ENCODE peak calls at places on chromosomes 7 and 10, in ten cellular contexts. One of them, this sample, is unnamed.

GRCh38 chr7:142485617-142486226 is 227.9 kb upstream of the PRSS58 start:
- DNase-seq in AG09309: no peak
- DNase-seq in activated CD8-positive, alpha-beta T cell treated with anti-CD3 and anti-CD28 coated beads for 36 hours: peak
- DNase-seq in left ventricle myocardium inferior: no peak
- DNase-seq in chondrocyte: no peak
- DNase-seq in AG10803: no peak
- DNase-seq in HepG2: no peak
- DNase-seq in neural crest cell: no peak
- DNase-seq in uterus: no peak
- DNase-seq in fibroblast of lung: no peak
- DNase-seq in this sample: no peak

GRCh38 chr10:44962870-44963738 is 3.5 kb downstream of the RASSF4 start:
- DNase-seq in AG09309: no peak
- DNase-seq in fibroblast of lung: no peak
- DNase-seq in left ventricle myocardium inferior: no peak
- DNase-seq in activated CD8-positive, alpha-beta T cell treated with anti-CD3 and anti-CD28 coated beads for 36 hours: no peak
- DNase-seq in AG10803: no peak
- DNase-seq in uterus: no peak
- DNase-seq in neural crest cell: no peak
- DNase-seq in chondrocyte: no peak
- DNase-seq in HepG2: peak
- DNase-seq in this sample: no peak

GRCh38 chr10:119575506-119575905 is 21.3 kb downstream of the TIAL1 start:
- DNase-seq in left ventricle myocardium inferior: no peak
- DNase-seq in chondrocyte: no peak
- DNase-seq in fibroblast of lung: peak
- DNase-seq in neural crest cell: no peak
- DNase-seq in HepG2: no peak
- DNase-seq in activated CD8-positive, alpha-beta T cell treated with anti-CD3 and anti-CD28 coated beads for 36 hours: peak
- DNase-seq in uterus: no peak
- DNase-seq in AG10803: peak
- DNase-seq in AG09309: no peak
- DNase-seq in this sample: no peak

GRCh38 chr7:95901006-95901405 is 128.7 kb downstream of the DYNC1I1 start:
- DNase-seq in left ventricle myocardium inferior: no peak
- DNase-seq in AG09309: no peak
- DNase-seq in uterus: no peak
- DNase-seq in fibroblast of lung: no peak
- DNase-seq in AG10803: no peak
- DNase-seq in HepG2: no peak
- DNase-seq in neural crest cell: no peak
- DNase-seq in chondrocyte: no peak
- DNase-seq in activated CD8-positive, alpha-beta T cell treated with anti-CD3 and anti-CD28 coated beads for 36 hours: no peak
- DNase-seq in this sample: no peak

GRCh38 chr7:89554209-89554608 is 600.1 kb upstream of the STEAP1 start:
- DNase-seq in AG10803: no peak
- DNase-seq in left ventricle myocardium inferior: no peak
- DNase-seq in HepG2: no peak
- DNase-seq in AG09309: no peak
- DNase-seq in activated CD8-positive, alpha-beta T cell treated with anti-CD3 and anti-CD28 coated beads for 36 hours: no peak
- DNase-seq in fibroblast of lung: no peak
- DNase-seq in neural crest cell: no peak
- DNase-seq in uterus: no peak
- DNase-seq in chondrocyte: no peak
- DNase-seq in this sample: no peak

GRCh38 chr10:17220652-17221100 is 7.4 kb upstream of the VIM start:
- DNase-seq in activated CD8-positive, alpha-beta T cell treated with anti-CD3 and anti-CD28 coated beads for 36 hours: no peak
- DNase-seq in AG09309: no peak
- DNase-seq in left ventricle myocardium inferior: no peak
- DNase-seq in AG10803: peak
- DNase-seq in HepG2: no peak
- DNase-seq in uterus: no peak
- DNase-seq in neural crest cell: no peak
- DNase-seq in fibroblast of lung: no peak
- DNase-seq in chondrocyte: no peak
- DNase-seq in this sample: no peak

GRCh38 chr7:38057829-38058228 is 120.2 kb upstream of the STARD3NL start:
- DNase-seq in activated CD8-positive, alpha-beta T cell treated with anti-CD3 and anti-CD28 coated beads for 36 hours: no peak
- DNase-seq in AG09309: no peak
- DNase-seq in fibroblast of lung: no peak
- DNase-seq in uterus: no peak
- DNase-seq in left ventricle myocardium inferior: no peak
- DNase-seq in neural crest cell: no peak
- DNase-seq in AG10803: no peak
- DNase-seq in HepG2: no peak
- DNase-seq in chondrocyte: no peak
- DNase-seq in this sample: no peak

GRCh38 chr10:110305767-110306451 is 1.2 kb upstream of the SMNDC1 start:
- DNase-seq in chondrocyte: no peak
- DNase-seq in fibroblast of lung: peak
- DNase-seq in left ventricle myocardium inferior: no peak
- DNase-seq in uterus: peak
- DNase-seq in AG09309: peak
- DNase-seq in AG10803: peak
- DNase-seq in neural crest cell: peak
- DNase-seq in HepG2: peak
- DNase-seq in activated CD8-positive, alpha-beta T cell treated with anti-CD3 and anti-CD28 coated beads for 36 hours: peak
- DNase-seq in this sample: no peak

GRCh38 chr7:36387437-36388345 is 2.0 kb upstream of the ANLN start:
- DNase-seq in chondrocyte: no peak
- DNase-seq in fibroblast of lung: no peak
- DNase-seq in uterus: no peak
- DNase-seq in left ventricle myocardium inferior: no peak
- DNase-seq in HepG2: no peak
- DNase-seq in neural crest cell: no peak
- DNase-seq in AG10803: no peak
- DNase-seq in AG09309: no peak
- DNase-seq in activated CD8-positive, alpha-beta T cell treated with anti-CD3 and anti-CD28 coated beads for 36 hours: no peak
- DNase-seq in this sample: no peak

GRCh38 chr7:50558380-50559051 is 6.7 kb downstream of the DDC start:
- DNase-seq in HepG2: no peak
- DNase-seq in activated CD8-positive, alpha-beta T cell treated with anti-CD3 and anti-CD28 coated beads for 36 hours: no peak
- DNase-seq in neural crest cell: no peak
- DNase-seq in AG10803: no peak
- DNase-seq in chondrocyte: no peak
- DNase-seq in uterus: no peak
- DNase-seq in AG09309: no peak
- DNase-seq in fibroblast of lung: peak
- DNase-seq in left ventricle myocardium inferior: no peak
- DNase-seq in this sample: no peak

GRCh38 chr7:55075464-55075971 is 56.7 kb downstream of the EGFR start:
- DNase-seq in HepG2: no peak
- DNase-seq in chondrocyte: no peak
- DNase-seq in left ventricle myocardium inferior: peak
- DNase-seq in fibroblast of lung: no peak
- DNase-seq in AG10803: peak
- DNase-seq in activated CD8-positive, alpha-beta T cell treated with anti-CD3 and anti-CD28 coated beads for 36 hours: no peak
- DNase-seq in AG09309: no peak
- DNase-seq in uterus: peak
- DNase-seq in neural crest cell: no peak
- DNase-seq in this sample: no peak

GRCh38 chr7:23181684-23182553 is at the start of gene NUP42:
- DNase-seq in fibroblast of lung: peak
- DNase-seq in AG09309: peak
- DNase-seq in uterus: peak
- DNase-seq in chondrocyte: peak
- DNase-seq in HepG2: peak
- DNase-seq in neural crest cell: peak
- DNase-seq in AG10803: peak
- DNase-seq in activated CD8-positive, alpha-beta T cell treated with anti-CD3 and anti-CD28 coated beads for 36 hours: peak
- DNase-seq in left ventricle myocardium inferior: peak
- DNase-seq in this sample: peak

GRCh38 chr7:28986723-28987122 is 28.6 kb upstream of the TRIL start:
- DNase-seq in fibroblast of lung: peak
- DNase-seq in AG09309: peak
- DNase-seq in HepG2: no peak
- DNase-seq in uterus: peak
- DNase-seq in neural crest cell: no peak
- DNase-seq in left ventricle myocardium inferior: no peak
- DNase-seq in AG10803: peak
- DNase-seq in activated CD8-positive, alpha-beta T cell treated with anti-CD3 and anti-CD28 coated beads for 36 hours: no peak
- DNase-seq in chondrocyte: no peak
- DNase-seq in this sample: no peak

GRCh38 chr10:100907773-100908172 is 5.0 kb upstream of the SLF2 start:
- DNase-seq in left ventricle myocardium inferior: no peak
- DNase-seq in fibroblast of lung: peak
- DNase-seq in AG10803: no peak
- DNase-seq in uterus: no peak
- DNase-seq in chondrocyte: no peak
- DNase-seq in activated CD8-positive, alpha-beta T cell treated with anti-CD3 and anti-CD28 coated beads for 36 hours: no peak
- DNase-seq in AG09309: no peak
- DNase-seq in HepG2: no peak
- DNase-seq in neural crest cell: no peak
- DNase-seq in this sample: no peak

GRCh38 chr7:24980695-24981543 is 941 bp upstream of the OSBPL3 start:
- DNase-seq in HepG2: no peak
- DNase-seq in AG10803: peak
- DNase-seq in AG09309: no peak
- DNase-seq in fibroblast of lung: peak
- DNase-seq in chondrocyte: no peak
- DNase-seq in uterus: peak
- DNase-seq in activated CD8-positive, alpha-beta T cell treated with anti-CD3 and anti-CD28 coated beads for 36 hours: peak
- DNase-seq in neural crest cell: no peak
- DNase-seq in left ventricle myocardium inferior: no peak
- DNase-seq in this sample: peak

GRCh38 chr7:24981544-24981951 is 1.6 kb upstream of the OSBPL3 start:
- DNase-seq in left ventricle myocardium inferior: peak
- DNase-seq in AG10803: peak
- DNase-seq in HepG2: no peak
- DNase-seq in AG09309: no peak
- DNase-seq in neural crest cell: peak
- DNase-seq in chondrocyte: no peak
- DNase-seq in activated CD8-positive, alpha-beta T cell treated with anti-CD3 and anti-CD28 coated beads for 36 hours: peak
- DNase-seq in fibroblast of lung: peak
- DNase-seq in uterus: peak
- DNase-seq in this sample: peak

GRCh38 chr7:24979863-24980694 is at the start of gene OSBPL3:
- DNase-seq in AG10803: peak
- DNase-seq in uterus: peak
- DNase-seq in left ventricle myocardium inferior: peak
- DNase-seq in activated CD8-positive, alpha-beta T cell treated with anti-CD3 and anti-CD28 coated beads for 36 hours: peak
- DNase-seq in HepG2: peak
- DNase-seq in chondrocyte: peak
- DNase-seq in fibroblast of lung: peak
- DNase-seq in neural crest cell: peak
- DNase-seq in AG09309: peak
- DNase-seq in this sample: peak

GRCh38 chr7:24979470-24979862 is 512 bp downstream of the OSBPL3 start:
- DNase-seq in AG10803: peak
- DNase-seq in uterus: peak
- DNase-seq in left ventricle myocardium inferior: peak
- DNase-seq in HepG2: peak
- DNase-seq in neural crest cell: peak
- DNase-seq in chondrocyte: no peak
- DNase-seq in activated CD8-positive, alpha-beta T cell treated with anti-CD3 and anti-CD28 coated beads for 36 hours: peak
- DNase-seq in AG09309: no peak
- DNase-seq in fibroblast of lung: peak
- DNase-seq in this sample: peak

GRCh38 chr7:24982917-24983316 is 2.9 kb upstream of the OSBPL3 start:
- DNase-seq in activated CD8-positive, alpha-beta T cell treated with anti-CD3 and anti-CD28 coated beads for 36 hours: no peak
- DNase-seq in AG10803: no peak
- DNase-seq in fibroblast of lung: no peak
- DNase-seq in chondrocyte: no peak
- DNase-seq in neural crest cell: no peak
- DNase-seq in uterus: no peak
- DNase-seq in left ventricle myocardium inferior: no peak
- DNase-seq in HepG2: peak
- DNase-seq in AG09309: no peak
- DNase-seq in this sample: no peak
- TF ChIP-seq CTCF in activated CD8-positive, alpha-beta T cell treated with anti-CD3 and anti-CD28 coated beads for 36 hours: peak
- TF ChIP-seq CTCF in AG10803: peak
- TF ChIP-seq CTCF in fibroblast of lung: peak
- TF ChIP-seq CTCF in chondrocyte: peak
- TF ChIP-seq CTCF in neural crest cell: peak
- TF ChIP-seq CTCF in uterus: no peak
- TF ChIP-seq CTCF in left ventricle myocardium inferior: no peak
- TF ChIP-seq CTCF in HepG2: peak
- TF ChIP-seq CTCF in AG09309: peak
- TF ChIP-seq CTCF in this sample: no peak

DNA sequence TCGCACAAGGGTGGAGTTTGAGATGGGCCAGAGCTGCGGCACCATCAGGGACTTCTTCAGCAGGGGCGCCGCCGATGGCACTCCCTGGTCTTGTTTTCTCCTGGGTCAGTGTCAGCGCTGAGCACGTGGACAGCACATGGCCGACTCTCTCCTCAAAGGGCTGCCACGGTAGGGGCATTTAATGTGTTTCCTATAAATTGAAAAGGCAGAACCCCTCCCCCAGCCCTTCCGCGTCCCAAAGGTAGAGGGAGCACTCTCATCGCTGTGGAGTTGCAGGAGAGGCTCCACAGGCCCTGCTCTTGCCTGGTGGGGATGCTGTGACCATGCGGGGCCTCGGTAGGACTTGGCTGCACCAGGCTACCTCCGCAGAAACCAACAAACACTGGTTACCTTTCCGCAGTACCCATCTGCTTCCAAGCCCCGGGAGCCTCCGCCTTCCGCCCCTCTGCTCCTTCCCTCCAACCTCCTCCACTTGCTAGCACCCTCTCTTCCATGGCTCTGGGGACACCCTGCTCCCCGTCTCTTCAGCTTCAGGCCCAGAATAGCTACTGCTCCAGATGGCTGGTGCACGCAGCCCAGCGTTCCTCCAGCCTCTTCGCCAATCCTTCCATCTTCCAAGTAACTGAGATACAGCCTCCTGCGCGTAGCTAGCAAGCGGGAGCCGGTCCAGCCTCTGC is 166.3 kb upstream of the ADCY1 start:
- DNase-seq in HepG2: no peak
- DNase-seq in AG10803: no peak
- DNase-seq in uterus: no peak
- DNase-seq in chondrocyte: no peak
- DNase-seq in AG09309: no peak
- DNase-seq in activated CD8-positive, alpha-beta T cell treated with anti-CD3 and anti-CD28 coated beads for 36 hours: no peak
- DNase-seq in fibroblast of lung: no peak
- DNase-seq in left ventricle myocardium inferior: no peak
- DNase-seq in neural crest cell: no peak
- DNase-seq in this sample: no peak
- TF ChIP-seq CTCF in HepG2: no peak
- TF ChIP-seq CTCF in AG10803: no peak
- TF ChIP-seq CTCF in uterus: no peak
- TF ChIP-seq CTCF in chondrocyte: no peak
- TF ChIP-seq CTCF in AG09309: no peak
- TF ChIP-seq CTCF in activated CD8-positive, alpha-beta T cell treated with anti-CD3 and anti-CD28 coated beads for 36 hours: no peak
- TF ChIP-seq CTCF in fibroblast of lung: no peak
- TF ChIP-seq CTCF in left ventricle myocardium inferior: no peak
- TF ChIP-seq CTCF in neural crest cell: peak
- TF ChIP-seq CTCF in this sample: no peak

GRCh38 chr10:15898046-15898445 is 37.7 kb upstream of the MINDY3 start:
- DNase-seq in activated CD8-positive, alpha-beta T cell treated with anti-CD3 and anti-CD28 coated beads for 36 hours: no peak
- DNase-seq in AG09309: no peak
- DNase-seq in neural crest cell: no peak
- DNase-seq in chondrocyte: no peak
- DNase-seq in AG10803: peak
- DNase-seq in left ventricle myocardium inferior: no peak
- DNase-seq in uterus: no peak
- DNase-seq in HepG2: no peak
- DNase-seq in fibroblast of lung: peak
- DNase-seq in this sample: no peak
- TF ChIP-seq CTCF in activated CD8-positive, alpha-beta T cell treated with anti-CD3 and anti-CD28 coated beads for 36 hours: peak
- TF ChIP-seq CTCF in AG09309: peak
- TF ChIP-seq CTCF in neural crest cell: peak
- TF ChIP-seq CTCF in chondrocyte: peak
- TF ChIP-seq CTCF in AG10803: peak
- TF ChIP-seq CTCF in left ventricle myocardium inferior: peak
- TF ChIP-seq CTCF in uterus: no peak
- TF ChIP-seq CTCF in HepG2: no peak
- TF ChIP-seq CTCF in fibroblast of lung: peak
- TF ChIP-seq CTCF in this sample: no peak

GRCh38 chr10:120689766-120690539 is 161.2 kb upstream of the WDR11 start:
- DNase-seq in uterus: no peak
- DNase-seq in activated CD8-positive, alpha-beta T cell treated with anti-CD3 and anti-CD28 coated beads for 36 hours: no peak
- DNase-seq in left ventricle myocardium inferior: no peak
- DNase-seq in fibroblast of lung: no peak
- DNase-seq in neural crest cell: no peak
- DNase-seq in chondrocyte: no peak
- DNase-seq in AG10803: peak
- DNase-seq in HepG2: no peak
- DNase-seq in AG09309: no peak
- DNase-seq in this sample: no peak
- TF ChIP-seq CTCF in uterus: no peak
- TF ChIP-seq CTCF in activated CD8-positive, alpha-beta T cell treated with anti-CD3 and anti-CD28 coated beads for 36 hours: no peak
- TF ChIP-seq CTCF in left ventricle myocardium inferior: no peak
- TF ChIP-seq CTCF in fibroblast of lung: no peak
- TF ChIP-seq CTCF in neural crest cell: no peak
- TF ChIP-seq CTCF in chondrocyte: no peak
- TF ChIP-seq CTCF in AG10803: no peak
- TF ChIP-seq CTCF in HepG2: no peak
- TF ChIP-seq CTCF in AG09309: no peak
- TF ChIP-seq CTCF in this sample: no peak